ENCODE peak calls at places on chromosomes 7 and 10, in five cellular contexts. C is NCI-H460; K is activated CD8-positive, alpha-beta memory T cell treated with anti-CD3 and anti-CD28 coated beads for 24 hours; B is lung; S is GM12891. W is an unnamed sample.

GRCh38 chr10:73576178-73576889 is 14.8 kb downstream of the USP54 start:
- DNase-seq in C (peak; percentile 13), S (no peak), K (no peak), B (no peak), W (no peak)

GRCh38 chr10:72171175-72171630 is 44.6 kb upstream of the ANAPC16 start:
- DNase-seq in K (no peak), B (peak; percentile 67), S (no peak), C (peak; percentile 54), W (no peak)

GRCh38 chr10:91860885-91861284 is 48.4 kb downstream of the FGFBP3 start:
- DNase-seq in C (no peak), S (no peak), K (no peak), B (no peak), W (no peak)

GRCh38 chr7:17989546-17989945 is 38.1 kb downstream of the PRPS1L1 start:
- DNase-seq in S (no peak), B (no peak), K (no peak), C (no peak), W (no peak)

GRCh38 chr7:139914861-139915300 is 85.8 kb downstream of the TBXAS1 start:
- DNase-seq in K (no peak), S (no peak), B (no peak), C (no peak), W (no peak)

GRCh38 chr7:130276796-130277762 is 10.4 kb downstream of the CPA2 start:
- DNase-seq in S (no peak), C (no peak), K (no peak), B (no peak), W (no peak)

GRCh38 chr7:101173752-101174244 is 6.3 kb downstream of the NAT16 start:
- DNase-seq in B (peak; percentile 34), C (peak; percentile 58), S (peak; percentile 67), K (peak; percentile 86), W (peak; percentile 58)

GRCh38 chr7:52455571-52455970 is 579.9 kb upstream of the POM121L12 start:
- DNase-seq in S (no peak), K (no peak), C (no peak), B (no peak), W (no peak)

GRCh38 chr7:25405736-25406135 is 177.4 kb upstream of the NPVF start:
- DNase-seq in C (no peak), K (no peak), S (no peak), B (no peak), W (no peak)

GRCh38 chr10:80409121-80409520 is 770 bp downstream of the PRXL2A start:
- DNase-seq in B (no peak), C (no peak), S (no peak), K (no peak), W (no peak)

GRCh38 chr10:31920538-31920937 is 8.1 kb downstream of the ARHGAP12 start:
- DNase-seq in K (no peak), B (no peak), C (no peak), S (no peak), W (no peak)

GRCh38 chr10:127715782-127716378 is 21.1 kb upstream of the FOXI2 start:
- DNase-seq in B (no peak), K (no peak), S (no peak), C (peak; percentile 39), W (no peak)

GRCh38 chr7:131080754-131081153 is 246.9 kb upstream of the MKLN1 start:
- DNase-seq in S (no peak), K (no peak), C (no peak), B (no peak), W (no peak)

GRCh38 chr10:132986576-132986975 is 44.2 kb upstream of the CFAP46 start:
- DNase-seq in B (no peak), C (no peak), S (no peak), K (no peak), W (no peak)

GRCh38 chr7:134460000-134460399 is 1.1 kb upstream of the AKR1B1 start:
- DNase-seq in K (no peak), S (no peak), C (no peak), B (no peak), W (no peak)

GRCh38 chr10:33808475-33808874 is 474.0 kb upstream of the NRP1 start:
- DNase-seq in B (no peak), C (no peak), S (no peak), K (no peak), W (no peak)

GRCh38 chr10:72875250-72876055 is 18.1 kb upstream of the OIT3 start:
- DNase-seq in C (peak; percentile 34), S (no peak), B (no peak), K (no peak), W (no peak)

GRCh38 chr10:119667562-119668328 is 16.6 kb downstream of the BAG3 start:
- DNase-seq in B (peak; percentile 57), C (peak; percentile 80), K (no peak), S (no peak), W (no peak)

GRCh38 chr7:93115796-93116195 is 2.0 kb downstream of the SAMD9 start:
- DNase-seq in S (no peak), K (no peak), B (no peak), C (peak; percentile 6), W (no peak)

GRCh38 chr7:25926009-25926408 is 226.0 kb upstream of the NFE2L3 start:
- DNase-seq in B (peak; percentile 38), C (peak; percentile 77), S (no peak), K (no peak), W (no peak)

GRCh38 chr7:98066208-98066607 is 40.5 kb upstream of the LMTK2 start:
- DNase-seq in K (no peak), S (no peak), B (no peak), C (no peak), W (no peak)

GRCh38 chr7:5248201-5248885 is 34.4 kb upstream of the SLC29A4 start:
- DNase-seq in S (no peak), C (no peak), K (no peak), B (no peak), W (no peak)

GRCh38 chr7:158631574-158632195 is 44.1 kb upstream of the PTPRN2 start:
- DNase-seq in B (no peak), C (no peak), S (no peak), K (no peak), W (no peak)

W was measured in central memory CD8-positive, alpha-beta T cell.